ENCODE peak calls at places on chromosomes 2 and 18, in six cellular contexts. N is NCI-H1105; X is CD14-positive monocyte; P is HTR-8/SVneo; L is NCI-H2029; O is CD4-positive, alpha-beta T cell. W is an unnamed sample.

GRCh38 chr2:235244497-235245215 is 249.2 kb upstream of the AGAP1 start:
- DNase-seq in N (no peak), X (no peak), P (no peak), L (no peak), O (no peak), W (no peak)

GRCh38 chr2:168543037-168543436 is 87.0 kb downstream of the CERS6 start:
- DNase-seq in N (no peak), X (no peak), P (no peak), L (no peak), O (no peak), W (no peak)

GRCh38 chr2:179825494-179825893 is 35.9 kb downstream of the ZNF385B start:
- DNase-seq in N (no peak), X (no peak), P (no peak), L (no peak), O (no peak), W (no peak)

GRCh38 chr2:237209046-237209375 is 123.3 kb downstream of the COPS8 start:
- DNase-seq in N (no peak), X (no peak), P (no peak), L (no peak), O (no peak), W (no peak)

GRCh38 chr2:158125756-158126498 is 24.3 kb downstream of the UPP2 start:
- DNase-seq in N (no peak), X (no peak), P (no peak), L (peak; percentile 21), O (no peak), W (no peak)

GRCh38 chr2:157329524-157329923 is 3.9 kb upstream of the ERMN start:
- DNase-seq in N (peak; percentile 71), X (no peak), P (no peak), L (peak; percentile 84), O (no peak), W (no peak)

GRCh38 chr2:20576598-20577115 is 74.2 kb downstream of the HS1BP3 start:
- DNase-seq in N (no peak), X (no peak), P (no peak), L (no peak), O (peak; percentile 18), W (no peak)

GRCh38 chr2:219497495-219498279 is 1.0 kb upstream of the GMPPA start:
- DNase-seq in N (no peak), X (peak; percentile 70), P (peak; percentile 91), L (peak; percentile 11), O (no peak), W (peak; percentile 67)

GRCh38 chr2:240958366-240959213 is 39.8 kb upstream of the SNED1 start:
- DNase-seq in N (no peak), X (peak; percentile 46), P (no peak), L (no peak), O (no peak), W (no peak)

GRCh38 chr2:54941248-54941984 is 108.8 kb downstream of the RTN4 start:
- DNase-seq in N (no peak), X (no peak), P (no peak), L (no peak), O (no peak), W (no peak)

GRCh38 chr18:3821524-3821923 is 371.6 kb downstream of the TGIF1 start:
- DNase-seq in N (no peak), X (no peak), P (no peak), L (no peak), O (no peak), W (no peak)

GRCh38 chr2:143182649-143183048 is 53.4 kb downstream of the ARHGAP15 start:
- DNase-seq in N (no peak), X (no peak), P (no peak), L (no peak), O (no peak), W (no peak)

GRCh38 chr2:111164078-111164477 is 43.4 kb downstream of the BCL2L11 start:
- DNase-seq in N (no peak), X (no peak), P (no peak), L (no peak), O (no peak), W (no peak)

GRCh38 chr2:229235136-229235914 is 35.8 kb downstream of the PID1 start:
- DNase-seq in N (no peak), X (no peak), P (no peak), L (no peak), O (no peak), W (no peak)